ENCODE peak calls at places on chromosome 15, in seven cellular contexts. K, H, A, P, L, G and I are unnamed samples.

GRCh38 chr15:83046558-83047127 is 20.4 kb downstream of the BTBD1 start:
- DNase-seq in K (no peak), H (no peak), A (no peak), P (no peak), L (no peak), G (no peak), I (no peak)

GRCh38 chr15:92807971-92808571 is 92.1 kb upstream of the CHD2 start:
- DNase-seq in K (peak; percentile 75), H (no peak), A (no peak), P (no peak), L (no peak), G (no peak), I (peak; percentile 68)

GRCh38 chr15:100200287-100200772 is 141.4 kb downstream of the ADAMTS17 start:
- DNase-seq in K (no peak), H (no peak), A (no peak), P (no peak), L (no peak), G (no peak), I (no peak)

GRCh38 chr15:97717806-97718205 is 242.7 kb upstream of the ARRDC4 start:
- DNase-seq in K (no peak), H (no peak), A (no peak), P (no peak), L (no peak), G (no peak), I (no peak)

GRCh38 chr15:77840962-77841361 is 208.2 kb upstream of the LINGO1 start:
- DNase-seq in K (no peak), H (no peak), A (no peak), P (no peak), L (no peak), G (no peak), I (no peak)

GRCh38 chr15:73873889-73874511 is 636 bp downstream of the TBC1D21 start:
- DNase-seq in K (peak; percentile 55), H (no peak), A (peak; percentile 40), P (no peak), L (no peak), G (peak; percentile 38), I (no peak)

GRCh38 chr15:53811530-53811929 is 52.1 kb upstream of the WDR72 start:
- DNase-seq in K (peak; percentile 1), H (no peak), A (no peak), P (no peak), L (no peak), G (no peak), I (no peak)

GRCh38 chr15:60070838-60071493 is 66.9 kb downstream of the FOXB1 start:
- DNase-seq in K (no peak), H (no peak), A (no peak), P (no peak), L (no peak), G (peak; percentile 49), I (no peak)